ENCODE peak calls at places on chromosomes 1 and 21, in nine cellular contexts. One of them, this sample, is unnamed.

GRCh38 chr1:113007706-113008364 is 51.8 kb upstream of the SLC16A1 start:
- DNase-seq in lung: no peak
- DNase-seq in effector CD4-positive, alpha-beta T cell: no peak
- DNase-seq in germinal center: no peak
- DNase-seq in EL: no peak
- DNase-seq in naive thymus-derived CD8-positive, alpha-beta T cell: no peak
- DNase-seq in epithelial cell of prostate: no peak
- DNase-seq in NCI-H1417: no peak
- DNase-seq in NCI-H1436 treated with DMSO at 0.1 percent for 48 hours: no peak
- DNase-seq in this sample: no peak

GRCh38 chr21:29660047-29660720 is 279.6 kb downstream of the GRIK1 start:
- DNase-seq in lung: no peak
- DNase-seq in effector CD4-positive, alpha-beta T cell: no peak
- DNase-seq in germinal center: no peak
- DNase-seq in EL: no peak
- DNase-seq in naive thymus-derived CD8-positive, alpha-beta T cell: no peak
- DNase-seq in epithelial cell of prostate: no peak
- DNase-seq in NCI-H1417: no peak
- DNase-seq in NCI-H1436 treated with DMSO at 0.1 percent for 48 hours: no peak
- DNase-seq in this sample: no peak

GRCh38 chr1:43885311-43885801 is 48.2 kb upstream of the ARTN start:
- DNase-seq in lung: no peak
- DNase-seq in effector CD4-positive, alpha-beta T cell: no peak
- DNase-seq in germinal center: no peak
- DNase-seq in EL: no peak
- DNase-seq in naive thymus-derived CD8-positive, alpha-beta T cell: no peak
- DNase-seq in epithelial cell of prostate: peak
- DNase-seq in NCI-H1417: peak
- DNase-seq in NCI-H1436 treated with DMSO at 0.1 percent for 48 hours: no peak
- DNase-seq in this sample: no peak

GRCh38 chr1:62352387-62352786 is 33.2 kb upstream of the KANK4 start:
- DNase-seq in lung: peak
- DNase-seq in effector CD4-positive, alpha-beta T cell: no peak
- DNase-seq in germinal center: no peak
- DNase-seq in EL: no peak
- DNase-seq in naive thymus-derived CD8-positive, alpha-beta T cell: no peak
- DNase-seq in epithelial cell of prostate: no peak
- DNase-seq in NCI-H1417: no peak
- DNase-seq in NCI-H1436 treated with DMSO at 0.1 percent for 48 hours: no peak
- DNase-seq in this sample: no peak

GRCh38 chr1:10962483-10962882 is 50.0 kb upstream of the TARDBP start:
- DNase-seq in lung: no peak
- DNase-seq in effector CD4-positive, alpha-beta T cell: no peak
- DNase-seq in germinal center: no peak
- DNase-seq in EL: no peak
- DNase-seq in naive thymus-derived CD8-positive, alpha-beta T cell: no peak
- DNase-seq in epithelial cell of prostate: no peak
- DNase-seq in NCI-H1417: peak
- DNase-seq in NCI-H1436 treated with DMSO at 0.1 percent for 48 hours: no peak
- DNase-seq in this sample: no peak

GRCh38 chr1:147600119-147601111 is 59.1 kb downstream of the BCL9 start:
- DNase-seq in lung: no peak
- DNase-seq in effector CD4-positive, alpha-beta T cell: no peak
- DNase-seq in germinal center: no peak
- DNase-seq in EL: peak
- DNase-seq in naive thymus-derived CD8-positive, alpha-beta T cell: no peak
- DNase-seq in epithelial cell of prostate: no peak
- DNase-seq in NCI-H1417: peak
- DNase-seq in NCI-H1436 treated with DMSO at 0.1 percent for 48 hours: no peak
- DNase-seq in this sample: no peak

GRCh38 chr1:241212624-241213023 is 144.4 kb downstream of the RGS7 start:
- DNase-seq in lung: no peak
- DNase-seq in effector CD4-positive, alpha-beta T cell: no peak
- DNase-seq in germinal center: no peak
- DNase-seq in EL: no peak
- DNase-seq in naive thymus-derived CD8-positive, alpha-beta T cell: no peak
- DNase-seq in epithelial cell of prostate: no peak
- DNase-seq in NCI-H1417: no peak
- DNase-seq in NCI-H1436 treated with DMSO at 0.1 percent for 48 hours: no peak
- DNase-seq in this sample: no peak

GRCh38 chr1:201917362-201918033 is 28.8 kb downstream of the SHISA4 start:
- DNase-seq in lung: no peak
- DNase-seq in effector CD4-positive, alpha-beta T cell: no peak
- DNase-seq in germinal center: no peak
- DNase-seq in EL: peak
- DNase-seq in naive thymus-derived CD8-positive, alpha-beta T cell: no peak
- DNase-seq in epithelial cell of prostate: no peak
- DNase-seq in NCI-H1417: no peak
- DNase-seq in NCI-H1436 treated with DMSO at 0.1 percent for 48 hours: no peak
- DNase-seq in this sample: no peak